ENCODE peak calls at places on chromosomes 1 and 21, in eight cellular contexts. A is omental fat pad; R is HFFc6; Q is tibial artery; S is lower lobe of right lung; V is mesothelial cell of epicardium; X is activated CD8-positive, alpha-beta T cell treated with anti-CD3 and anti-CD28 coated beads, Interleukin-2, amount 10 ng/mL, durations not matched to agents 7 days and 5 days; P is colonic mucosa. G is an unnamed sample.
A peak's percentile ranks its signal among the peaks of the same experiment; 100 is the strongest.

GRCh38 chr21:31671146-31671716 is 11.7 kb downstream of the SOD1 start:
- DNase-seq in P (no peak), X (no peak), V (no peak), Q (no peak), A (no peak), S (no peak), R (no peak), G (no peak)

GRCh38 chr1:165910764-165911421 is 83.5 kb downstream of the UCK2 start:
- DNase-seq in Q (peak; percentile 60), V (no peak), X (no peak), P (peak; percentile 88), S (peak; percentile 71), A (no peak), R (no peak), G (peak; percentile 86)

GRCh38 chr1:77513839-77514763 is 168.4 kb downstream of the ZZZ3 start:
- DNase-seq in X (no peak), S (no peak), V (no peak), Q (no peak), A (no peak), R (peak; percentile 76), P (no peak), G (no peak)

GRCh38 chr1:220891221-220892085 is 12.2 kb downstream of the HLX start:
- DNase-seq in X (no peak), P (no peak), S (no peak), R (no peak), V (no peak), Q (no peak), A (no peak), G (no peak)

GRCh38 chr1:115036814-115037535 is 7.3 kb downstream of the TSHB start:
- DNase-seq in S (no peak), A (no peak), V (no peak), R (no peak), P (no peak), X (no peak), Q (no peak), G (no peak)

GRCh38 chr1:210882414-210883221 is 251.3 kb downstream of the KCNH1 start:
- DNase-seq in S (no peak), Q (no peak), V (no peak), A (no peak), R (peak; percentile 48), X (no peak), P (no peak), G (no peak)

GRCh38 chr1:216826206-216826605 is 103.0 kb upstream of the ESRRG start:
- DNase-seq in A (no peak), P (no peak), Q (no peak), S (no peak), R (no peak), X (no peak), V (no peak), G (no peak)

GRCh38 chr1:80607064-80607463 is 1193.7 kb upstream of the ADGRL2 start:
- DNase-seq in S (no peak), V (no peak), X (no peak), R (no peak), Q (no peak), P (no peak), A (no peak), G (no peak)

GRCh38 chr1:57576750-57577149 is 152.9 kb upstream of the DAB1 start:
- DNase-seq in S (no peak), V (no peak), A (no peak), X (no peak), P (no peak), R (no peak), Q (no peak), G (no peak)

GRCh38 chr1:53512807-53513755 is 53.9 kb downstream of the DMRTB1 start:
- DNase-seq in S (no peak), A (no peak), X (no peak), P (no peak), V (no peak), Q (no peak), R (no peak), G (no peak)

GRCh38 chr1:52460686-52461085 is 56.3 kb downstream of the PRPF38A start:
- DNase-seq in R (no peak), X (no peak), A (no peak), Q (no peak), P (no peak), S (no peak), V (no peak), G (no peak)

GRCh38 chr1:40421694-40422384 is 28.4 kb upstream of the ZFP69B start:
- DNase-seq in Q (peak; percentile 38), R (no peak), S (no peak), V (no peak), A (no peak), X (no peak), P (no peak), G (no peak)

GRCh38 chr21:17613242-17613676 is 558 bp upstream of the BTG3 start:
- DNase-seq in A (peak; percentile 32), Q (peak; percentile 55), X (no peak), S (peak; percentile 87), R (no peak), P (peak; percentile 41), V (no peak), G (peak; percentile 34)

GRCh38 chr1:11062965-11063401 is 3.2 kb upstream of the SRM start:
- DNase-seq in R (no peak), P (no peak), S (no peak), X (peak; percentile 76), Q (no peak), V (no peak), A (no peak), G (no peak)

GRCh38 chr1:17419626-17420328 is 19.7 kb downstream of the RCC2 start:
- DNase-seq in A (peak; percentile 34), Q (peak; percentile 54), R (peak; percentile 20), V (peak; percentile 48), X (peak; percentile 69), P (peak; percentile 72), S (peak; percentile 79), G (peak; percentile 73)

GRCh38 chr21:39094847-39095525 is 88.3 kb downstream of the PSMG1 start:
- DNase-seq in Q (no peak), P (no peak), A (no peak), V (no peak), S (no peak), R (peak; percentile 70), X (no peak), G (no peak)

GRCh38 chr1:150410582-150411101 is 46.7 kb downstream of the RPRD2 start:
- DNase-seq in P (no peak), R (no peak), X (no peak), A (no peak), Q (no peak), V (no peak), S (peak; percentile 60), G (no peak)

GRCh38 chr1:112700290-112701226 is 6.4 kb downstream of the RHOC start:
- DNase-seq in A (peak; percentile 99), X (peak; percentile 81), Q (peak; percentile 98), P (peak; percentile 98), V (peak; percentile 87), S (peak; percentile 93), R (peak; percentile 90), G (peak; percentile 95)

GRCh38 chr21:35428489-35428888 is 379.4 kb upstream of the RUNX1 start:
- DNase-seq in A (no peak), V (no peak), S (peak; percentile 61), R (no peak), X (peak; percentile 37), Q (peak; percentile 39), P (no peak), G (no peak)